ENCODE peak calls at places on chromosomes 12 and 14, in six cellular contexts. W, Q, H, F, E and B are unnamed samples.
A peak's percentile ranks its signal among the peaks of the same experiment; 100 is the strongest.

GRCh38 chr14:101719045-101719645 is 42.4 kb upstream of the PPP2R5C start:
- DNase-seq in Q (peak; percentile 8), E (no peak), H (no peak), W (no peak), F (no peak), B (no peak)

GRCh38 chr12:62438098-62438692 is 28.4 kb upstream of the MON2 start:
- DNase-seq in F (peak; percentile 57), E (no peak), H (peak; percentile 15), Q (peak; percentile 53), W (peak; percentile 48), B (peak; percentile 57)

GRCh38 chr14:69982220-69982795 is 103.1 kb downstream of the SMOC1 start:
- DNase-seq in H (no peak), W (no peak), E (no peak), Q (no peak), F (no peak), B (no peak)

GRCh38 chr12:76003263-76003640 is 28.3 kb downstream of the PHLDA1 start:
- DNase-seq in W (no peak), H (no peak), Q (no peak), F (no peak), E (no peak), B (no peak)

GRCh38 chr12:34595749-34596733 is 573.7 kb downstream of the ALG10 start:
- DNase-seq in W (no peak), E (peak; percentile 18), F (no peak), H (no peak), Q (no peak), B (peak; percentile 26)

GRCh38 chr12:65602579-65603295 is 221.5 kb upstream of the HMGA2 start:
- DNase-seq in F (peak; percentile 96), W (peak; percentile 52), H (peak; percentile 4), Q (peak; percentile 56), E (peak; percentile 73), B (peak; percentile 81)

GRCh38 chr12:22803725-22804124 is 178.8 kb downstream of the ETNK1 start:
- DNase-seq in F (peak; percentile 51), Q (no peak), E (no peak), W (peak; percentile 25), H (no peak), B (no peak)

GRCh38 chr12:120972870-120973543 is 5.3 kb upstream of the HNF1A start:
- DNase-seq in F (no peak), E (peak; percentile 58), H (no peak), Q (no peak), W (no peak), B (peak; percentile 84)

GRCh38 chr12:112885204-112885603 is 21.6 kb upstream of the OAS1 start:
- DNase-seq in E (no peak), W (no peak), Q (no peak), H (no peak), F (no peak), B (no peak)

GRCh38 chr12:93135286-93136239 is 206.5 kb upstream of the EEA1 start:
- DNase-seq in F (no peak), H (no peak), E (no peak), Q (no peak), W (no peak), B (no peak)

GRCh38 chr14:95774265-95775160 is 60.6 kb upstream of the TCL1A start:
- DNase-seq in H (peak; percentile 39), F (peak; percentile 41), E (no peak), Q (peak; percentile 55), W (peak; percentile 78), B (peak; percentile 57)

GRCh38 chr14:101590062-101590461 is 28.8 kb downstream of the DIO3 start:
- DNase-seq in H (no peak), W (no peak), E (no peak), F (no peak), Q (no peak), B (peak; percentile 28)

GRCh38 chr12:121443911-121444841 is 44.3 kb downstream of the RNF34 start:
- DNase-seq in W (no peak), E (no peak), H (no peak), F (no peak), Q (no peak), B (no peak)

GRCh38 chr12:113397497-113398197 is 6.0 kb downstream of the SDS start:
- DNase-seq in Q (no peak), W (peak; percentile 50), H (no peak), E (no peak), F (no peak), B (no peak)

GRCh38 chr14:92637228-92637627 is 111.2 kb downstream of the LGMN start:
- DNase-seq in F (no peak), W (peak; percentile 95), E (no peak), Q (no peak), H (no peak), B (peak; percentile 67)

GRCh38 chr14:85359505-85359904 is 170.4 kb upstream of the FLRT2 start:
- DNase-seq in E (no peak), H (no peak), Q (no peak), W (no peak), F (no peak), B (no peak)